ENCODE peak calls at places on chromosomes 13 and 19, in six cellular contexts. D is H9, W is IMR-90, C is neuronal stem cell, V is H1, F is mesenchymal stem cell. E is an unnamed sample.

GRCh38 chr19:42191855-42192254 is 25.6 kb downstream of the DEDD2 start:
- DNase-seq in F (peak), C (no peak), V (no peak), W (peak), D (no peak), E (peak)

GRCh38 chr13:22062478-22063205 is 391.8 kb downstream of the FGF9 start:
- DNase-seq in F (no peak), V (no peak), D (no peak), W (peak), C (no peak), E (no peak)

GRCh38 chr19:4910594-4911273 is 1.4 kb downstream of the UHRF1 start:
- DNase-seq in D (no peak), F (peak), W (peak), V (no peak), C (no peak), E (no peak)

GRCh38 chr13:79966502-79966901 is 374.4 kb downstream of the SPRY2 start:
- DNase-seq in V (peak), W (no peak), F (peak), C (no peak), D (peak), E (no peak)

GRCh38 chr13:73089216-73089615 is 30.4 kb downstream of the KLF5 start:
- DNase-seq in D (no peak), C (no peak), F (no peak), W (no peak), V (no peak), E (no peak)

GRCh38 chr13:30739646-30740642 is 4.6 kb downstream of the ALOX5AP start:
- DNase-seq in D (no peak), F (peak), W (peak), V (no peak), C (no peak), E (peak)

GRCh38 chr19:44356383-44357111 is at the start of gene ZNF112:
- DNase-seq in D (peak), F (peak), V (peak), C (peak), W (peak), E (peak)

GRCh38 chr19:41792513-41793413 is 3.6 kb upstream of the CEACAM3 start:
- DNase-seq in V (peak), F (no peak), C (peak), D (peak), W (peak), E (peak)

GRCh38 chr13:24161980-24162517 is 1.5 kb downstream of the SPATA13 start:
- DNase-seq in V (no peak), D (no peak), W (no peak), F (no peak), C (no peak), E (no peak)

GRCh38 chr19:10214784-10215183 is 16.3 kb downstream of the S1PR2 start:
- DNase-seq in V (no peak), W (peak), D (no peak), F (no peak), C (no peak), E (peak)

GRCh38 chr19:5313307-5313706 is 27.3 kb downstream of the PTPRS start:
- DNase-seq in C (no peak), F (no peak), V (no peak), D (no peak), W (no peak), E (no peak)

GRCh38 chr13:77338329-77338728 is 11.4 kb upstream of the MYCBP2 start:
- DNase-seq in V (no peak), D (no peak), C (no peak), F (no peak), W (no peak), E (no peak)

GRCh38 chr13:25377244-25377962 is 5.6 kb downstream of the ATP8A2 start:
- DNase-seq in C (no peak), D (no peak), W (no peak), F (peak), V (no peak), E (no peak)

GRCh38 chr19:4186087-4186993 is 3.9 kb downstream of the ANKRD24 start:
- DNase-seq in D (peak), W (peak), F (peak), C (peak), V (peak), E (peak)

GRCh38 chr13:27665333-27665732 is 43.6 kb downstream of the POLR1D start:
- DNase-seq in F (no peak), C (no peak), V (no peak), D (no peak), W (peak), E (no peak)
- H3K14ac ChIP-seq in F (no peak), C (no peak), V (no peak), D (no peak), W (no peak), E (no peak)

GRCh38 chr19:35268546-35269424 is at the start of gene USF2:
- DNase-seq in V (no peak), F (peak), D (peak), C (peak), W (peak), E (peak)
- H2AFZ ChIP-seq in V (no peak), F (peak), D (no peak), C (peak), W (peak), E (peak)

GRCh38 chr19:51337861-51338562 is 3.9 kb downstream of the VSIG10L start:
- DNase-seq in W (no peak), C (no peak), D (no peak), V (no peak), F (no peak), E (no peak)

GRCh38 chr19:51339687-51340656 is 2.0 kb downstream of the VSIG10L start:
- DNase-seq in W (peak), F (peak), D (peak), V (peak), C (peak), E (peak)

GRCh38 chr19:51339313-51339686 is 2.6 kb downstream of the VSIG10L start:
- DNase-seq in F (no peak), V (peak), W (no peak), C (no peak), D (peak), E (no peak)

GRCh38 chr19:51337141-51337860 is 4.6 kb downstream of the VSIG10L start:
- DNase-seq in F (no peak), C (no peak), D (no peak), V (no peak), W (no peak), E (no peak)

GRCh38 chr19:51338563-51339312 is 3.2 kb downstream of the VSIG10L start:
- DNase-seq in C (peak), W (peak), D (peak), F (peak), V (peak), E (peak)
- H3K27ac ChIP-seq in C (peak), W (no peak), D (no peak), F (peak), V (peak), E (no peak)

DNA sequence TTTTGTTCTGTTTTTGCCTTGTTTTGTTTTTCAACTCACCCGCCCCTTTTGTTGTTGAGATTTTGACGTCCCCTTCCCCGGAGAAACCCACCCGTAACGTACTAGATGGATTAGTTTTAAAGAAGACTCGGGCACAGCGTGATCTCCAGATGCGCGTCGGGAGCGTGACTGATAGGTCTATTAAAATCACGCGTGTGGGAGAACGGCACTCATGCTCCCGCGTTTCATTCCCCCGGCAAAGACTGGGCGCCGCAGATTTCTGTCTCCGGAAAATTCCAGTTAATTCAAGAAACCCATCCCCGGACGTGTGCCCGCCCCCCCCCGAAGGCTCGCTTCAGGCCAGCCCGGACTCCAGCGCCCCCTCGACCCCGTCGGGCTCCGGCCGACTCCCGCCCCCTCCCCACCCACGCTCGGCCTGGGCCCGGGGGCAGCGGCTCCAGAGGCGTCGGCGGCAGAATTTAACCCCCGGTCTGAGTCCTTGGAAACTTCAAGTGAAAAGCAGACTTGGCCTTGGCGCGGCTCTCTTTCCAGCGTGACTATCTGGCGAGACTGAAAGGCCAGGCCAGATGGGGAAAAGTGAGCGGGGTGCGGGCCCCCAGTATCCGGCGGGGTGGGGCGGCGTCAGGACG is 5.1 kb downstream of the SOX1 start:
- DNase-seq in D (no peak), C (no peak), W (no peak), F (no peak), V (no peak), E (no peak)
- H3K14ac ChIP-seq in D (no peak), C (no peak), W (no peak), F (no peak), V (no peak), E (no peak)